ENCODE peak calls at places on chromosomes 12 and 14, in nine cellular contexts. One of them, this sample, is unnamed.

GRCh38 chr12:570237-570925 is 92.9 kb downstream of the NINJ2 start:
- DNase-seq in mucosa of gallbladder: peak
- DNase-seq in tibial artery: peak
- DNase-seq in GM23248: peak
- DNase-seq in kidney tubule cell: peak
- DNase-seq in RWPE1: peak
- DNase-seq in NCI-H82: no peak
- DNase-seq in posterior cingulate gyrus: no peak
- DNase-seq in kidney: peak
- DNase-seq in this sample: peak

GRCh38 chr12:132066345-132066685 is 77.8 kb downstream of the DDX51 start:
- DNase-seq in mucosa of gallbladder: no peak
- DNase-seq in tibial artery: no peak
- DNase-seq in GM23248: no peak
- DNase-seq in kidney tubule cell: no peak
- DNase-seq in RWPE1: no peak
- DNase-seq in NCI-H82: no peak
- DNase-seq in posterior cingulate gyrus: no peak
- DNase-seq in kidney: no peak
- DNase-seq in this sample: no peak

GRCh38 chr12:21644516-21644915 is 13.1 kb downstream of the LDHB start:
- DNase-seq in mucosa of gallbladder: no peak
- DNase-seq in tibial artery: no peak
- DNase-seq in GM23248: no peak
- DNase-seq in kidney tubule cell: no peak
- DNase-seq in RWPE1: no peak
- DNase-seq in NCI-H82: no peak
- DNase-seq in posterior cingulate gyrus: no peak
- DNase-seq in kidney: no peak
- DNase-seq in this sample: no peak

GRCh38 chr14:33271891-33272290 is 333.2 kb downstream of the NPAS3 start:
- DNase-seq in mucosa of gallbladder: no peak
- DNase-seq in tibial artery: no peak
- DNase-seq in GM23248: no peak
- DNase-seq in kidney tubule cell: no peak
- DNase-seq in RWPE1: no peak
- DNase-seq in NCI-H82: no peak
- DNase-seq in posterior cingulate gyrus: no peak
- DNase-seq in kidney: no peak
- DNase-seq in this sample: peak

GRCh38 chr14:101475468-101476257 is 85.6 kb upstream of the DIO3 start:
- DNase-seq in mucosa of gallbladder: no peak
- DNase-seq in tibial artery: peak
- DNase-seq in GM23248: peak
- DNase-seq in kidney tubule cell: peak
- DNase-seq in RWPE1: peak
- DNase-seq in NCI-H82: no peak
- DNase-seq in posterior cingulate gyrus: no peak
- DNase-seq in kidney: peak
- DNase-seq in this sample: peak

GRCh38 chr14:89160437-89160836 is 256.6 kb downstream of the FOXN3 start:
- DNase-seq in mucosa of gallbladder: no peak
- DNase-seq in tibial artery: no peak
- DNase-seq in GM23248: no peak
- DNase-seq in kidney tubule cell: no peak
- DNase-seq in RWPE1: no peak
- DNase-seq in NCI-H82: no peak
- DNase-seq in posterior cingulate gyrus: no peak
- DNase-seq in kidney: no peak
- DNase-seq in this sample: no peak

GRCh38 chr14:89549381-89550102 is 132.5 kb upstream of the FOXN3 start:
- DNase-seq in mucosa of gallbladder: no peak
- DNase-seq in tibial artery: no peak
- DNase-seq in GM23248: no peak
- DNase-seq in kidney tubule cell: no peak
- DNase-seq in RWPE1: no peak
- DNase-seq in NCI-H82: no peak
- DNase-seq in posterior cingulate gyrus: no peak
- DNase-seq in kidney: no peak
- DNase-seq in this sample: no peak

GRCh38 chr12:81017792-81018191 is 60.1 kb upstream of the ACSS3 start:
- DNase-seq in mucosa of gallbladder: no peak
- DNase-seq in tibial artery: no peak
- DNase-seq in GM23248: no peak
- DNase-seq in kidney tubule cell: no peak
- DNase-seq in RWPE1: no peak
- DNase-seq in NCI-H82: no peak
- DNase-seq in posterior cingulate gyrus: no peak
- DNase-seq in kidney: no peak
- DNase-seq in this sample: no peak

GRCh38 chr14:69651653-69652052 is 40.3 kb downstream of the SUSD6 start:
- DNase-seq in mucosa of gallbladder: no peak
- DNase-seq in tibial artery: no peak
- DNase-seq in GM23248: peak
- DNase-seq in kidney tubule cell: no peak
- DNase-seq in RWPE1: no peak
- DNase-seq in NCI-H82: no peak
- DNase-seq in posterior cingulate gyrus: no peak
- DNase-seq in kidney: no peak
- DNase-seq in this sample: no peak

GRCh38 chr12:108495823-108496579 is 19.1 kb upstream of the FICD start:
- DNase-seq in mucosa of gallbladder: no peak
- DNase-seq in tibial artery: no peak
- DNase-seq in GM23248: no peak
- DNase-seq in kidney tubule cell: no peak
- DNase-seq in RWPE1: no peak
- DNase-seq in NCI-H82: peak
- DNase-seq in posterior cingulate gyrus: no peak
- DNase-seq in kidney: no peak
- DNase-seq in this sample: no peak

GRCh38 chr12:132453361-132454133 is 36.4 kb upstream of the FBRSL1 start:
- DNase-seq in mucosa of gallbladder: no peak
- DNase-seq in tibial artery: no peak
- DNase-seq in GM23248: peak
- DNase-seq in kidney tubule cell: peak
- DNase-seq in RWPE1: peak
- DNase-seq in NCI-H82: no peak
- DNase-seq in posterior cingulate gyrus: no peak
- DNase-seq in kidney: peak
- DNase-seq in this sample: no peak

GRCh38 chr12:28582687-28583376 is 392.6 kb downstream of the CCDC91 start:
- DNase-seq in mucosa of gallbladder: no peak
- DNase-seq in tibial artery: no peak
- DNase-seq in GM23248: no peak
- DNase-seq in kidney tubule cell: no peak
- DNase-seq in RWPE1: no peak
- DNase-seq in NCI-H82: no peak
- DNase-seq in posterior cingulate gyrus: no peak
- DNase-seq in kidney: no peak
- DNase-seq in this sample: no peak

GRCh38 chr14:53663709-53664108 is 292.9 kb downstream of the BMP4 start:
- DNase-seq in mucosa of gallbladder: no peak
- DNase-seq in tibial artery: no peak
- DNase-seq in GM23248: peak
- DNase-seq in kidney tubule cell: peak
- DNase-seq in RWPE1: no peak
- DNase-seq in NCI-H82: peak
- DNase-seq in posterior cingulate gyrus: no peak
- DNase-seq in kidney: no peak
- DNase-seq in this sample: peak

GRCh38 chr14:91439345-91439744 is 21.7 kb upstream of the CCDC88C start:
- DNase-seq in mucosa of gallbladder: no peak
- DNase-seq in tibial artery: no peak
- DNase-seq in GM23248: no peak
- DNase-seq in kidney tubule cell: no peak
- DNase-seq in RWPE1: no peak
- DNase-seq in NCI-H82: no peak
- DNase-seq in posterior cingulate gyrus: no peak
- DNase-seq in kidney: no peak
- DNase-seq in this sample: no peak

GRCh38 chr12:120261951-120262851 is 3.3 kb downstream of the PXN start:
- DNase-seq in mucosa of gallbladder: no peak
- DNase-seq in tibial artery: peak
- DNase-seq in GM23248: peak
- DNase-seq in kidney tubule cell: peak
- DNase-seq in RWPE1: peak
- DNase-seq in NCI-H82: no peak
- DNase-seq in posterior cingulate gyrus: no peak
- DNase-seq in kidney: no peak
- DNase-seq in this sample: no peak

GRCh38 chr12:67482751-67483661 is 165.5 kb upstream of the DYRK2 start:
- DNase-seq in mucosa of gallbladder: peak
- DNase-seq in tibial artery: peak
- DNase-seq in GM23248: peak
- DNase-seq in kidney tubule cell: peak
- DNase-seq in RWPE1: no peak
- DNase-seq in NCI-H82: peak
- DNase-seq in posterior cingulate gyrus: peak
- DNase-seq in kidney: peak
- DNase-seq in this sample: peak

GRCh38 chr14:59189281-59189821 is 884 bp downstream of the DAAM1 start:
- DNase-seq in mucosa of gallbladder: no peak
- DNase-seq in tibial artery: no peak
- DNase-seq in GM23248: peak
- DNase-seq in kidney tubule cell: peak
- DNase-seq in RWPE1: peak
- DNase-seq in NCI-H82: peak
- DNase-seq in posterior cingulate gyrus: peak
- DNase-seq in kidney: peak
- DNase-seq in this sample: no peak

GRCh38 chr14:50343424-50343823 is 31.3 kb downstream of the DMAC2L start:
- DNase-seq in mucosa of gallbladder: no peak
- DNase-seq in tibial artery: no peak
- DNase-seq in GM23248: peak
- DNase-seq in kidney tubule cell: no peak
- DNase-seq in RWPE1: no peak
- DNase-seq in NCI-H82: no peak
- DNase-seq in posterior cingulate gyrus: no peak
- DNase-seq in kidney: no peak
- DNase-seq in this sample: no peak

GRCh38 chr14:68084256-68084655 is 264.7 kb downstream of the RAD51B start:
- DNase-seq in mucosa of gallbladder: no peak
- DNase-seq in tibial artery: no peak
- DNase-seq in GM23248: peak
- DNase-seq in kidney tubule cell: peak
- DNase-seq in RWPE1: no peak
- DNase-seq in NCI-H82: peak
- DNase-seq in posterior cingulate gyrus: no peak
- DNase-seq in kidney: no peak
- DNase-seq in this sample: no peak

GRCh38 chr12:602700-603068 is 60.6 kb downstream of the NINJ2 start:
- DNase-seq in mucosa of gallbladder: no peak
- DNase-seq in tibial artery: no peak
- DNase-seq in GM23248: no peak
- DNase-seq in kidney tubule cell: no peak
- DNase-seq in RWPE1: no peak
- DNase-seq in NCI-H82: no peak
- DNase-seq in posterior cingulate gyrus: no peak
- DNase-seq in kidney: no peak
- DNase-seq in this sample: no peak

GRCh38 chr12:48165089-48166031 is 8.0 kb upstream of the ASB8 start:
- DNase-seq in mucosa of gallbladder: no peak
- DNase-seq in tibial artery: no peak
- DNase-seq in GM23248: peak
- DNase-seq in kidney tubule cell: peak
- DNase-seq in RWPE1: peak
- DNase-seq in NCI-H82: peak
- DNase-seq in posterior cingulate gyrus: no peak
- DNase-seq in kidney: no peak
- DNase-seq in this sample: no peak

GRCh38 chr12:127559349-127560040 is 707.5 kb upstream of the TMEM132C start:
- DNase-seq in mucosa of gallbladder: peak
- DNase-seq in tibial artery: no peak
- DNase-seq in GM23248: peak
- DNase-seq in kidney tubule cell: peak
- DNase-seq in RWPE1: peak
- DNase-seq in NCI-H82: peak
- DNase-seq in posterior cingulate gyrus: no peak
- DNase-seq in kidney: no peak
- DNase-seq in this sample: peak

GRCh38 chr12:52873832-52874572 is 25.2 kb upstream of the KRT78 start:
- DNase-seq in mucosa of gallbladder: peak
- DNase-seq in tibial artery: peak
- DNase-seq in GM23248: peak
- DNase-seq in kidney tubule cell: peak
- DNase-seq in RWPE1: peak
- DNase-seq in NCI-H82: peak
- DNase-seq in posterior cingulate gyrus: peak
- DNase-seq in kidney: peak
- DNase-seq in this sample: peak

GRCh38 chr12:104303538-104304151 is at the start of gene EID3:
- DNase-seq in mucosa of gallbladder: peak
- DNase-seq in tibial artery: peak
- DNase-seq in GM23248: peak
- DNase-seq in kidney tubule cell: peak
- DNase-seq in RWPE1: peak
- DNase-seq in NCI-H82: no peak
- DNase-seq in posterior cingulate gyrus: peak
- DNase-seq in kidney: peak
- DNase-seq in this sample: peak

GRCh38 chr12:26429070-26429691 is 233.8 kb downstream of the SSPN start:
- DNase-seq in mucosa of gallbladder: no peak
- DNase-seq in tibial artery: no peak
- DNase-seq in GM23248: no peak
- DNase-seq in kidney tubule cell: no peak
- DNase-seq in RWPE1: no peak
- DNase-seq in NCI-H82: no peak
- DNase-seq in posterior cingulate gyrus: no peak
- DNase-seq in kidney: no peak
- DNase-seq in this sample: no peak

GRCh38 chr14:104387385-104388010 is 192.1 kb upstream of the C14orf180 start:
- DNase-seq in mucosa of gallbladder: no peak
- DNase-seq in tibial artery: peak
- DNase-seq in GM23248: no peak
- DNase-seq in kidney tubule cell: no peak
- DNase-seq in RWPE1: no peak
- DNase-seq in NCI-H82: no peak
- DNase-seq in posterior cingulate gyrus: no peak
- DNase-seq in kidney: peak
- DNase-seq in this sample: no peak

GRCh38 chr12:12983420-12984035 is 16.5 kb downstream of the HEBP1 start:
- DNase-seq in mucosa of gallbladder: peak
- DNase-seq in tibial artery: no peak
- DNase-seq in GM23248: peak
- DNase-seq in kidney tubule cell: peak
- DNase-seq in RWPE1: peak
- DNase-seq in NCI-H82: peak
- DNase-seq in posterior cingulate gyrus: no peak
- DNase-seq in kidney: no peak
- DNase-seq in this sample: peak

GRCh38 chr14:94089479-94089878 is 8.4 kb downstream of the IFI27L1 start:
- DNase-seq in mucosa of gallbladder: no peak
- DNase-seq in tibial artery: no peak
- DNase-seq in GM23248: no peak
- DNase-seq in kidney tubule cell: peak
- DNase-seq in RWPE1: no peak
- DNase-seq in NCI-H82: no peak
- DNase-seq in posterior cingulate gyrus: no peak
- DNase-seq in kidney: no peak
- DNase-seq in this sample: no peak

GRCh38 chr12:120290541-120291312 is 976 bp downstream of the RNU4-2 start:
- DNase-seq in mucosa of gallbladder: peak
- DNase-seq in tibial artery: no peak
- DNase-seq in GM23248: peak
- DNase-seq in kidney tubule cell: no peak
- DNase-seq in RWPE1: no peak
- DNase-seq in NCI-H82: peak
- DNase-seq in posterior cingulate gyrus: no peak
- DNase-seq in kidney: no peak
- DNase-seq in this sample: peak

GRCh38 chr12:12266389-12266872 is 413 bp downstream of the LRP6 start:
- DNase-seq in mucosa of gallbladder: peak
- DNase-seq in tibial artery: no peak
- DNase-seq in GM23248: peak
- DNase-seq in kidney tubule cell: no peak
- DNase-seq in RWPE1: peak
- DNase-seq in NCI-H82: peak
- DNase-seq in posterior cingulate gyrus: no peak
- DNase-seq in kidney: no peak
- DNase-seq in this sample: peak

GRCh38 chr12:43208627-43209026 is 343.4 kb downstream of the ADAMTS20 start:
- DNase-seq in mucosa of gallbladder: no peak
- DNase-seq in tibial artery: no peak
- DNase-seq in GM23248: peak
- DNase-seq in kidney tubule cell: peak
- DNase-seq in RWPE1: no peak
- DNase-seq in NCI-H82: no peak
- DNase-seq in posterior cingulate gyrus: no peak
- DNase-seq in kidney: no peak
- DNase-seq in this sample: no peak

This sample was measured in adrenal gland.